ENCODE peak calls at places on chromosomes 12 and 14, in five cellular contexts. Q, W, N, P and J are unnamed samples.

GRCh38 chr14:44775248-44775647 is 186.5 kb downstream of the KLHL28 start:
- DNase-seq in N (no peak), P (no peak), W (no peak), Q (no peak), J (no peak)

GRCh38 chr12:77352941-77353340 is 287.6 kb upstream of the E2F7 start:
- DNase-seq in Q (no peak), N (no peak), P (no peak), W (no peak), J (no peak)

GRCh38 chr12:50642755-50643154 is 121.1 kb upstream of the ATF1 start:
- DNase-seq in Q (no peak), N (no peak), W (no peak), P (peak; percentile 1), J (no peak)

GRCh38 chr12:10392394-10392930 is 2.6 kb upstream of the KLRK1 start:
- DNase-seq in Q (no peak), W (peak; percentile 94), P (peak; percentile 21), N (no peak), J (peak; percentile 51)

GRCh38 chr14:80955434-80955939 is at the start of gene TSHR:
- DNase-seq in Q (no peak), P (no peak), W (no peak), N (no peak), J (no peak)

GRCh38 chr14:68282479-68283377 is 463.1 kb downstream of the RAD51B start:
- DNase-seq in P (no peak), W (no peak), N (no peak), Q (no peak), J (no peak)

GRCh38 chr14:33848706-33849454 is 102.0 kb downstream of the EGLN3 start:
- DNase-seq in W (no peak), N (no peak), P (peak; percentile 42), Q (peak; percentile 91), J (no peak)

GRCh38 chr14:103700753-103701490 is 14.3 kb downstream of the XRCC3 start:
- DNase-seq in Q (no peak), W (no peak), N (no peak), P (no peak), J (no peak)

GRCh38 chr14:30389134-30389900 is 169.6 kb upstream of the G2E3 start:
- DNase-seq in P (no peak), W (no peak), Q (no peak), N (no peak), J (no peak)

GRCh38 chr14:34021096-34021495 is 70.2 kb upstream of the EGLN3 start:
- DNase-seq in Q (no peak), W (no peak), P (peak; percentile 10), N (no peak), J (no peak)

GRCh38 chr12:111784953-111785352 is 18.2 kb downstream of the ALDH2 start:
- DNase-seq in P (no peak), N (no peak), W (no peak), Q (no peak), J (no peak)

GRCh38 chr14:66038214-66038977 is 447.8 kb upstream of the CCDC196 start:
- DNase-seq in W (peak; percentile 9), P (no peak), N (no peak), Q (no peak), J (no peak)

GRCh38 chr14:37061697-37062096 is 110.7 kb downstream of the SLC25A21 start:
- DNase-seq in P (no peak), W (no peak), N (no peak), Q (no peak), J (no peak)

GRCh38 chr12:130254476-130255276 is 83.0 kb upstream of the PIWIL1 start:
- DNase-seq in N (no peak), W (no peak), Q (no peak), P (peak; percentile 13), J (no peak)

GRCh38 chr14:94213741-94214140 is 39.6 kb downstream of the PPP4R4 start:
- DNase-seq in Q (no peak), N (no peak), P (no peak), W (no peak), J (no peak)

GRCh38 chr14:94545131-94545841 is 16.0 kb upstream of the SERPINA4 start:
- DNase-seq in Q (no peak), N (no peak), W (no peak), P (no peak), J (no peak)

GRCh38 chr12:5171701-5172100 is 128.0 kb downstream of the KCNA5 start:
- DNase-seq in W (peak; percentile 2), N (no peak), Q (no peak), P (peak; percentile 32), J (no peak)

GRCh38 chr12:38142974-38143373 is 173.6 kb upstream of the ALG10B start:
- DNase-seq in Q (no peak), N (no peak), W (no peak), P (no peak), J (no peak)

GRCh38 chr14:61564623-61565091 is 130.7 kb upstream of the HIF1A start:
- DNase-seq in P (no peak), Q (no peak), W (peak; percentile 94), N (no peak), J (peak; percentile 78)

GRCh38 chr12:1302471-1302870 is 291.9 kb downstream of the FBXL14 start:
- DNase-seq in N (no peak), W (no peak), Q (no peak), P (no peak), J (no peak)

GRCh38 chr12:6222009-6222702 is 22.0 kb downstream of the CD9 start:
- DNase-seq in P (no peak), N (no peak), W (no peak), Q (no peak), J (no peak)

GRCh38 chr12:93536766-93537515 is 35.5 kb upstream of the SOCS2 start:
- DNase-seq in W (no peak), N (no peak), Q (no peak), P (no peak), J (no peak)

GRCh38 chr12:40551466-40551865 is 140.8 kb upstream of the CNTN1 start:
- DNase-seq in N (no peak), W (no peak), P (no peak), Q (no peak), J (peak; percentile 5)

GRCh38 chr12:52019123-52019770 is 12.5 kb downstream of the TAMALIN start:
- DNase-seq in Q (no peak), N (no peak), W (no peak), P (peak; percentile 68), J (no peak)